ENCODE peak calls at places on chromosomes 12 and 14, in five cellular contexts. C, X, M, R and F are unnamed samples.
A peak's percentile ranks its signal among the peaks of the same experiment; 100 is the strongest.

GRCh38 chr14:50756300-50756699 is 74.7 kb downstream of the NIN start:
- DNase-seq in C (no peak), X (no peak), M (no peak), R (no peak), F (no peak)

GRCh38 chr12:10612954-10613333 is 465 bp downstream of the MAGOHB start:
- DNase-seq in C (peak; percentile 8), X (no peak), M (peak; percentile 66), R (no peak), F (no peak)

GRCh38 chr12:57902371-57903042 is 38.9 kb upstream of the ATP23 start:
- DNase-seq in C (no peak), X (peak; percentile 67), M (no peak), R (no peak), F (no peak)

GRCh38 chr14:22883191-22883976 is at the start of gene REM2:
- DNase-seq in C (no peak), X (no peak), M (peak; percentile 51), R (no peak), F (no peak)

GRCh38 chr12:113194971-113195391 is 9.5 kb downstream of the RITA1 start:
- DNase-seq in C (no peak), X (no peak), M (no peak), R (no peak), F (no peak)

GRCh38 chr14:101020971-101021370 is 117.4 kb upstream of the RTL1 start:
- DNase-seq in C (no peak), X (no peak), M (no peak), R (no peak), F (no peak)

GRCh38 chr12:105569886-105570285 is 239.4 kb downstream of the C12orf75 start:
- DNase-seq in C (no peak), X (no peak), M (no peak), R (no peak), F (no peak)

GRCh38 chr14:56514663-56515371 is 64.8 kb upstream of the TMEM260 start:
- DNase-seq in C (peak; percentile 4), X (no peak), M (peak; percentile 23), R (no peak), F (no peak)

GRCh38 chr14:20803221-20803620 is 577 bp upstream of the RNASE1 start:
- DNase-seq in C (no peak), X (no peak), M (no peak), R (no peak), F (no peak)

GRCh38 chr14:87816421-87816820 is 176.6 kb downstream of the GALC start:
- DNase-seq in C (no peak), X (no peak), M (no peak), R (no peak), F (no peak)

GRCh38 chr12:26340649-26341048 is 145.3 kb downstream of the SSPN start:
- DNase-seq in C (no peak), X (no peak), M (no peak), R (peak; percentile 37), F (no peak)

GRCh38 chr12:53190108-53190729 is 9.5 kb upstream of the CSAD start:
- DNase-seq in C (peak; percentile 78), X (peak; percentile 49), M (peak; percentile 91), R (no peak), F (peak; percentile 87)

GRCh38 chr14:94132285-94132887 is 3.0 kb upstream of the IFI27L2 start:
- DNase-seq in C (no peak), X (peak; percentile 72), M (peak; percentile 86), R (no peak), F (peak; percentile 69)

GRCh38 chr12:105357162-105357691 is 26.7 kb downstream of the C12orf75 start:
- DNase-seq in C (no peak), X (no peak), M (no peak), R (peak; percentile 45), F (peak; percentile 60)

GRCh38 chr12:31368666-31369361 is 42.9 kb upstream of the SINHCAF start:
- DNase-seq in C (no peak), X (no peak), M (peak; percentile 71), R (no peak), F (no peak)

GRCh38 chr14:83425138-83425537 is 1891.5 kb upstream of the SEL1L start:
- DNase-seq in C (no peak), X (no peak), M (no peak), R (no peak), F (no peak)

GRCh38 chr12:57214398-57214781 is 2.2 kb upstream of the NXPH4 start:
- DNase-seq in C (peak; percentile 80), X (peak; percentile 51), M (peak; percentile 93), R (no peak), F (peak; percentile 91)

GRCh38 chr12:78929075-78929418 is 64.5 kb downstream of the SYT1 start:
- DNase-seq in C (no peak), X (no peak), M (no peak), R (no peak), F (no peak)

GRCh38 chr12:46387697-46388096 is 15.1 kb upstream of the SLC38A2 start:
- DNase-seq in C (no peak), X (no peak), M (peak; percentile 12), R (no peak), F (no peak)

GRCh38 chr14:95200404-95200803 is 43.1 kb upstream of the DICER1 start:
- DNase-seq in C (no peak), X (no peak), M (no peak), R (no peak), F (no peak)

GRCh38 chr12:50927766-50928224 is 24.5 kb upstream of the HIGD1C start:
- DNase-seq in C (no peak), X (no peak), M (no peak), R (no peak), F (no peak)

GRCh38 chr14:103031956-103032355 is 25.4 kb downstream of the CDC42BPB start:
- DNase-seq in C (no peak), X (no peak), M (peak; percentile 48), R (no peak), F (peak; percentile 33)

GRCh38 chr12:7555752-7556151 is 52.2 kb upstream of the CD163 start:
- DNase-seq in C (peak; percentile 13), X (no peak), M (peak; percentile 7), R (no peak), F (no peak)

GRCh38 chr14:31950760-31951637 is 126.1 kb upstream of the ARHGAP5 start:
- DNase-seq in C (peak; percentile 35), X (no peak), M (peak; percentile 59), R (no peak), F (peak; percentile 73)

GRCh38 chr12:1629338-1630080 is 478 bp downstream of the WNT5B start:
- DNase-seq in C (no peak), X (peak; percentile 32), M (peak; percentile 79), R (no peak), F (no peak)

GRCh38 chr14:61146896-61147295 is 134.2 kb downstream of the TMEM30B start:
- DNase-seq in C (no peak), X (no peak), M (no peak), R (no peak), F (no peak)

GRCh38 chr14:76773956-76774355 is 12.7 kb downstream of the VASH1 start:
- DNase-seq in C (no peak), X (no peak), M (no peak), R (no peak), F (no peak)

GRCh38 chr12:121444842-121445202 is 44.9 kb downstream of the RNF34 start:
- DNase-seq in C (no peak), X (no peak), M (no peak), R (no peak), F (no peak)

DNA sequence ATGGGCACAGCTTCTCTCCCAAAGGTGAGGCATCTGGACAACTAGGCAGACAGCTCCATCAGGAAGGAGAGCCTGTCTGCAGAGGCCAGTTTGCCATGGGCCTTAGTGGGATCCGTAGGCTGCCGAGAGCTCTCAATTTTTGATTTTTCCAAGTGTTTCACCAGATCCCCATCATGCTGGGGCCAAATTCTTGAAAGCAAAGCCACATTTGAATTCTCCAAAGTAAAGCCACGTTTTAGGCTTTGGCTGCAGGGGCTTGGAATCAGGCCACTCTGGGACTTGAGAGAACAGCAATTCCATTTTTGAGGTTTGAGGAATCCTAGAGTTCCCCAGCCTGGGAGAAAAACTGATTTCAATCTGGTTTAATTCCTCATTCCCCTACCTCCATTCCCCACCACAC is 339.9 kb upstream of the TBX3 start:
- DNase-seq in C (no peak), X (no peak), M (no peak), R (no peak), F (no peak)
- H3K4me2 ChIP-seq in C (no peak overlapping the region), X (no peak overlapping the region), M (no peak overlapping the region), R (no peak overlapping the region), F (no peak overlapping the region)

DNA sequence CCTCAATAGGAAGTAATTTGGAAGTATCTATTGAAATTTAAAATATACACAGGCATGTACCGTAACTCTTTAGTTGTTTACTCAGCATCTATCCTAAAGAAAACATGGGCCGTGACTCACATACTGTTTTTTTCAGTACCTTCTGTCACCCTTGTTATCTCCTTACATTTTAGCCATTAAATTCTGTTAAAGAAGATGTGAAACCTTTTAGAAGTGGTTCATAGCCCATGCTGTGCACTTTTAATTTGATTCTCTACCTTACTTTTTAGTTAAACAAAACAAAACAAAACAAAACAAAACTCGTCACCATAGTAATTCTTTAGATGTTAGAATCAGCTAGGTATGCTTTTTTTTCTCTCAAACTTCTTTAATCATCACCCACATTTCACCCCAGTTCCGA is 494.4 kb upstream of the RGS6 start:
- DNase-seq in C (no peak), X (no peak), M (no peak), R (no peak), F (no peak)
- TF ChIP-seq JUNB in C (no peak), X (no peak), M (no peak), R (no peak), F (no peak)

GRCh38 chr12:116150452-116150851 is 127.0 kb downstream of the MED13L start:
- DNase-seq in C (no peak), X (no peak), M (no peak), R (no peak), F (no peak)

GRCh38 chr12:116152268-116152667 is 125.2 kb downstream of the MED13L start:
- DNase-seq in C (no peak), X (no peak), M (no peak), R (no peak), F (no peak)

GRCh38 chr12:116153983-116154382 is 123.5 kb downstream of the MED13L start:
- DNase-seq in C (no peak), X (no peak), M (peak; percentile 31), R (no peak), F (no peak)

GRCh38 chr12:116155383-116155782 is 122.1 kb downstream of the MED13L start:
- DNase-seq in C (no peak), X (peak; percentile 70), M (no peak), R (no peak), F (no peak)

DNA sequence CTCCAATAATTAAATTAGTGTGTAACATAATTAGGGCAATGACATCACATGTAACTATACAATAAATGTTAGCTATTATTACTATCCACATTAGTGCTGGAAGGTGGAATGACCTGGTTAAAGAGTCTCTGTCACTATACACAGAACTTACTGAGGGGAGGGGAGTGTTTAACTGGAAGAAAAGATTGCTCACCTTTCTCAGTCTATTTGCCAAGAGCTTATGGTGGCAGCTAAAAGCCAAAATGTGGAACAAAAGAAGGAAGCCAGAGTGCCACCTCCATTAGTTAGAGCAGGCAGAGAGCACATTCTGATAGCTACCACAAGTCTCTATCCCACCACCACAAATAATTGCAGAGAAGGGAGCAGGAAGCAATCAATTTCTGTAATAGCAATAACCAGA is 124.4 kb downstream of the MED13L start:
- DNase-seq in C (no peak), X (no peak), M (no peak), R (no peak), F (no peak)
- H3K4me2 ChIP-seq in C (no peak overlapping the region), X (no peak overlapping the region), M (peak overlapping the region; percentile 59), R (no peak overlapping the region), F (peak overlapping the region; percentile 30)

GRCh38 chr12:118960161-118960560 is 21.2 kb upstream of the SRRM4 start:
- DNase-seq in C (no peak), X (no peak), M (no peak), R (no peak), F (no peak)

GRCh38 chr12:118960865-118961264 is 20.5 kb upstream of the SRRM4 start:
- DNase-seq in C (no peak), X (no peak), M (peak; percentile 6), R (no peak), F (no peak)

GRCh38 chr12:118958520-118958919 is 22.8 kb upstream of the SRRM4 start:
- DNase-seq in C (no peak), X (no peak), M (peak; percentile 46), R (no peak), F (no peak)
- TF ChIP-seq JUNB in C (no peak), X (no peak), M (no peak), R (no peak), F (no peak)